ENCODE peak calls at places on chromosomes 16 and 17, in five cellular contexts. M is fibroblast of lung, G is HCT116, E is Karpas-422, F is GM23248. J is an unnamed sample.
A peak's percentile ranks its signal among the peaks of the same experiment; 100 is the strongest.

GRCh38 chr16:8867483-8868271 is 1.1 kb downstream of the CARHSP1 start:
- DNase-seq in M (no peak), G (no peak), E (peak; percentile 74), F (peak; percentile 60), J (peak; percentile 59)

GRCh38 chr17:9446528-9446927 is 129.1 kb downstream of the STX8 start:
- DNase-seq in M (no peak), G (no peak), E (no peak), F (no peak), J (no peak)

GRCh38 chr17:35373532-35373983 is at the start of gene SLFN11:
- DNase-seq in M (peak; percentile 97), G (no peak), E (no peak), F (peak; percentile 99), J (peak; percentile 93)

GRCh38 chr17:4535667-4536258 is 19.4 kb downstream of the MYBBP1A start:
- DNase-seq in M (no peak), G (no peak), E (no peak), F (no peak), J (no peak)

GRCh38 chr16:19505600-19506303 is 16.1 kb downstream of the GDE1 start:
- DNase-seq in M (peak; percentile 74), G (no peak), E (no peak), F (peak; percentile 13), J (peak; percentile 28)

GRCh38 chr16:22077700-22078313 is 14.5 kb upstream of the VWA3A start:
- DNase-seq in M (peak; percentile 74), G (peak; percentile 39), E (peak; percentile 88), F (peak; percentile 76), J (peak; percentile 84)

GRCh38 chr17:17669081-17669850 is 12.0 kb upstream of the RAI1 start:
- DNase-seq in M (no peak), G (no peak), E (no peak), F (no peak), J (no peak)

GRCh38 chr17:72978593-72979218 is 113.8 kb downstream of the SLC39A11 start:
- DNase-seq in M (no peak), G (no peak), E (no peak), F (no peak), J (no peak)

GRCh38 chr17:83183951-83184506 is 104.6 kb downstream of the METRNL start:
- DNase-seq in M (no peak), G (no peak), E (no peak), F (no peak), J (no peak)

GRCh38 chr16:85110105-85110504 is 2.2 kb downstream of the CIBAR2 start:
- DNase-seq in M (no peak), G (no peak), E (no peak), F (no peak), J (no peak)

GRCh38 chr17:56468840-56469239 is 124.7 kb upstream of the NOG start:
- DNase-seq in M (no peak), G (no peak), E (no peak), F (no peak), J (no peak)

GRCh38 chr17:3527896-3528603 is 29.6 kb downstream of the TRPV3 start:
- DNase-seq in M (no peak), G (no peak), E (no peak), F (no peak), J (no peak)

GRCh38 chr16:83914091-83914710 is 15.3 kb downstream of the MLYCD start:
- DNase-seq in M (no peak), G (no peak), E (no peak), F (no peak), J (no peak)

GRCh38 chr17:45020354-45021138 is 30.9 kb downstream of the DCAKD start:
- DNase-seq in M (peak; percentile 58), G (no peak), E (no peak), F (no peak), J (no peak)

GRCh38 chr16:89710709-89711564 is 9.4 kb upstream of the SPATA2L start:
- DNase-seq in M (no peak), G (no peak), E (no peak), F (no peak), J (no peak)

GRCh38 chr16:12235110-12235509 is 258.6 kb downstream of the SNX29 start:
- DNase-seq in M (peak; percentile 10), G (no peak), E (no peak), F (no peak), J (peak; percentile 16)

GRCh38 chr16:73125860-73126259 is 77.9 kb upstream of the ZFHX3 start:
- DNase-seq in M (peak; percentile 86), G (no peak), E (no peak), F (peak; percentile 87), J (peak; percentile 76)

GRCh38 chr16:610513-611381 is 20.0 kb upstream of the WFIKKN1 start:
- DNase-seq in M (no peak), G (no peak), E (peak; percentile 64), F (peak; percentile 52), J (peak; percentile 50)

GRCh38 chr17:44354582-44355309 is 8.9 kb downstream of the FAM171A2 start:
- DNase-seq in M (no peak), G (no peak), E (peak; percentile 84), F (peak; percentile 53), J (no peak)

GRCh38 chr17:55334285-55334684 is 69.5 kb downstream of the HLF start:
- DNase-seq in M (no peak), G (no peak), E (no peak), F (peak; percentile 85), J (peak; percentile 6)

GRCh38 chr16:58797137-58797801 is 63.2 kb upstream of the GOT2 start:
- DNase-seq in M (no peak), G (no peak), E (peak; percentile 56), F (no peak), J (no peak)

GRCh38 chr16:4115209-4115940 is 867 bp downstream of the ADCY9 start:
- DNase-seq in M (peak; percentile 70), G (no peak), E (no peak), F (peak; percentile 92), J (peak; percentile 86)

GRCh38 chr17:312476-313148 is 40.0 kb downstream of the RPH3AL start:
- DNase-seq in M (no peak), G (no peak), E (no peak), F (no peak), J (no peak)

GRCh38 chr16:22370038-22370541 is 4.3 kb downstream of the CDR2 start:
- DNase-seq in M (peak; percentile 88), G (no peak), E (no peak), F (peak; percentile 94), J (peak; percentile 77)

GRCh38 chr16:84663433-84664101 is 15.3 kb downstream of the KLHL36 start:
- DNase-seq in M (no peak), G (no peak), E (no peak), F (no peak), J (peak; percentile 24)

GRCh38 chr17:2215616-2216364 is 87.8 kb downstream of the SMG6 start:
- DNase-seq in M (peak; percentile 96), G (no peak), E (peak; percentile 91), F (peak; percentile 94), J (peak; percentile 90)

GRCh38 chr17:75673487-75673886 is 6.3 kb downstream of the SAP30BP start:
- DNase-seq in M (no peak), G (no peak), E (no peak), F (no peak), J (no peak)
- H3K36me3 ChIP-seq in M (peaks cover 11% of the 10 kb centered on the region), G (peaks cover 59% of the 10 kb centered on the region), E (peaks cover 49% of the 10 kb centered on the region), F (peaks cover 48% of the 10 kb centered on the region), J (peaks cover 59% of the 10 kb centered on the region)

GRCh38 chr17:67145406-67145805 is 99.6 kb downstream of the HELZ start:
- DNase-seq in M (no peak), G (no peak), E (no peak), F (no peak), J (no peak)
- H3K9me3 ChIP-seq in M (no peaks in the 10 kb centered on the region), G (no peaks in the 10 kb centered on the region), E (no peaks in the 10 kb centered on the region), F (no peaks in the 10 kb centered on the region), J (peaks cover 5% of the 10 kb centered on the region)

GRCh38 chr17:58694302-58694701 is 1.9 kb downstream of the RAD51C start:
- DNase-seq in M (no peak), G (no peak), E (no peak), F (no peak), J (no peak)

GRCh38 chr17:58694826-58695225 is 2.4 kb downstream of the RAD51C start:
- DNase-seq in M (no peak), G (no peak), E (no peak), F (no peak), J (no peak)

GRCh38 chr17:58692239-58693055 is at the start of gene RAD51C:
- DNase-seq in M (peak; percentile 83), G (peak; percentile 93), E (peak; percentile 97), F (peak; percentile 91), J (peak; percentile 75)

GRCh38 chr17:58693208-58693607 is 806 bp downstream of the RAD51C start:
- DNase-seq in M (peak; percentile 12), G (no peak), E (no peak), F (peak; percentile 36), J (no peak)

GRCh38 chr17:58693751-58694150 is 1.3 kb downstream of the RAD51C start:
- DNase-seq in M (no peak), G (no peak), E (no peak), F (no peak), J (no peak)
- H3K9ac ChIP-seq in M (no peak overlapping the region), G (peak overlapping the region; percentile 89), E (peak overlapping the region; percentile 86), F (peak overlapping the region; percentile 78), J (peak overlapping the region; percentile 5)

DNA sequence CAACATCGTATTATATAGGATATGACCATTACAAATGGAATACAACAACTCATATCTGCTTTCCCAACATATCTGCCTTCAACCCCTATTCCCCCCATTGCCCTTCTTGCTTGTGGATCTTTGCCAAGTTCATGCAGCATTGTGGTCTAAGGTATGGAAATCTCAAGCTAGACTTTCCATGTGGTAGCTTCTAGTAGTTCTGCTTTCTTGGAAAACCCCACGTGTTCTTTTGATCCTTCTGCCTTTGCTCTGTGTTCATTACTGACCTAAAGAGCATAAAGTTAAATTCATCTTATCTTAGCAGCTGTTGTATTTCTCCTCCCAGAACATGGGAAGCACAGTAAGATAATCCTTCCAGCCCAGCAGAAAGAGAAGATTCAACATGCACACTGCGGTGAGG is 202.0 kb upstream of the SALL1 start:
- DNase-seq in M (no peak), G (no peak), E (no peak), F (no peak), J (no peak)
- H3K36me3 ChIP-seq in M (no peaks in the 10 kb centered on the region), G (no peaks in the 10 kb centered on the region), E (no peaks in the 10 kb centered on the region), F (no peaks in the 10 kb centered on the region), J (no peaks in the 10 kb centered on the region)

DNA sequence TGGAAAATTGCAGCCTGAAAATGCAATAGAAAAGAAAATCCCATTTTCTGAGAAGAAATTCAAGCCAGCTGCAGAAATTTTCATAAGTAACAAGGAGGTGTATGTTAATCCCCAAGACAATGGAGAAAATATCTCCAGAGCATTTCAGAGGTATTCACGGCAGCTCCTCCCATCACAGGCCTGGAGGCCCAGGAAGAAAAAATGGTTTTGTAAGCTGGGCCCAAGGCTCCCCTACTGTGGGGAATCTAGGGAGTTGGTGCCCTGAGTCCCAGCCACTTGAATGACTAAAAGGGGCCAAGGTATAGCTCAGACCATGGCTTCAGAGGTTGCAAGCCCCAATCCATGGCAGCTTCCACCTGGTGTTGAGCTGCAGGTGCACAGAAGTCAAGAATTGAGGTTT is 93.3 kb upstream of the ZNF267 start:
- DNase-seq in M (no peak), G (no peak), E (no peak), F (no peak), J (no peak)
- H3K9me3 ChIP-seq in M (no peaks in the 10 kb centered on the region), G (no peaks in the 10 kb centered on the region), E (peaks cover 7% of the 10 kb centered on the region), F (no peaks in the 10 kb centered on the region), J (peaks cover 84% of the 10 kb centered on the region)

DNA sequence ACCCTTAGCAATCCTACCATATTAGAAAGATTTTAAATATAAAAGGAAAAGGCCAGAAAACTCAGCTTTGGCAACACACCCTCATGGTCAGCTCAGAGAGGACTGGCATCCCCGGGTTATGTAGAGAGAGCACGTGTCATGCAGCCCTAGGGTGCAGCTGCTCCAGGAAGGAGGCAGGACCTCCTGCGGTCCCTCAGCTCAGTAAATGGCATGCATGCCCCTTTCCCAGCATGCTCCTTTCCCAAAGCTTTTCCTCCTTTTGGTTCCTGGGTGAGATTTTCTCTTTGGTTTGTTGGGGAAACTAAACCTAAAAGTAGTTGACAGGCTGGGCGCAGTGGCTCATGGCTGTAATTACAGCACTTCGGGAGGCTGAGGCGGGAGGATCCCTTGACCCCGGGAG is 3.9 kb downstream of the GAN start:
- DNase-seq in M (no peak), G (no peak), E (no peak), F (peak; percentile 0), J (no peak)
- H3K9ac ChIP-seq in M (no peak overlapping the region), G (no peak overlapping the region), E (no peak overlapping the region), F (no peak overlapping the region), J (no peak overlapping the region)

J was measured in adipocyte.